ENCODE peak calls at places on chromosomes 11 and 22, in eight cellular contexts. M is AG20443; G is AG10803; H is HTR-8/SVneo; R is GM12891; B is activated naive CD4-positive, alpha-beta T cell; X is DMS153; P is coronary artery. Y is an unnamed sample.

GRCh38 chr11:82043316-82043715 is 690.3 kb downstream of the FAM181B start:
- DNase-seq in M (no peak), G (peak), H (no peak), R (no peak), X (no peak), P (no peak), B (no peak), Y (no peak)

GRCh38 chr11:68002943-68003845 is 703 bp downstream of the UNC93B1 start:
- DNase-seq in G (no peak), R (no peak), B (peak), H (no peak), X (no peak), P (peak), M (peak), Y (peak)

GRCh38 chr11:115775846-115776245 is 271.6 kb upstream of the CADM1 start:
- DNase-seq in P (no peak), G (no peak), X (no peak), R (no peak), M (no peak), H (no peak), B (no peak), Y (no peak)

GRCh38 chr11:111938687-111939160 is 1.6 kb downstream of the DIXDC1 start:
- DNase-seq in X (no peak), P (no peak), B (no peak), M (peak), G (peak), R (peak), H (no peak), Y (peak)

GRCh38 chr11:131522851-131523250 is 152.4 kb downstream of the NTM start:
- DNase-seq in P (no peak), M (peak), X (no peak), R (no peak), B (no peak), G (peak), H (no peak), Y (no peak)

GRCh38 chr11:76670475-76671235 is at the start of gene LRRC32:
- DNase-seq in X (no peak), B (no peak), H (no peak), R (no peak), M (peak), P (no peak), G (no peak), Y (peak)

GRCh38 chr11:17613428-17613962 is 66.4 kb downstream of the OTOG start:
- DNase-seq in G (no peak), R (no peak), M (no peak), X (no peak), B (no peak), H (no peak), P (peak), Y (no peak)

GRCh38 chr11:126431401-126432064 is 76.0 kb downstream of the ST3GAL4 start:
- DNase-seq in X (no peak), P (no peak), M (peak), B (no peak), R (no peak), G (peak), H (peak), Y (peak)

GRCh38 chr11:76250520-76251222 is 44.4 kb upstream of the WNT11 start:
- DNase-seq in R (no peak), G (no peak), X (no peak), M (no peak), H (no peak), P (no peak), B (no peak), Y (no peak)

GRCh38 chr11:68021167-68021787 is 9.2 kb upstream of the NDUFS8 start:
- DNase-seq in X (no peak), H (no peak), R (no peak), G (no peak), M (no peak), B (no peak), P (no peak), Y (no peak)

GRCh38 chr22:20052309-20053250 is 27.5 kb upstream of the DGCR8 start:
- DNase-seq in X (no peak), H (no peak), P (no peak), M (no peak), R (no peak), B (no peak), G (no peak), Y (no peak)

GRCh38 chr22:39940757-39941305 is 19.4 kb upstream of the TMA7B start:
- DNase-seq in R (no peak), X (no peak), H (no peak), G (no peak), M (no peak), B (no peak), P (no peak), Y (no peak)

GRCh38 chr11:4607111-4607510 is 920 bp downstream of the TRIM68 start:
- DNase-seq in R (no peak), H (no peak), M (no peak), G (no peak), X (no peak), P (no peak), B (no peak), Y (peak)

GRCh38 chr22:26502688-26503561 is 9.3 kb downstream of the TFIP11 start:
- DNase-seq in P (no peak), M (peak), R (peak), G (peak), X (peak), B (no peak), H (peak), Y (peak)

GRCh38 chr22:30637701-30638114 is 2.1 kb downstream of the SLC35E4 start:
- DNase-seq in H (no peak), P (no peak), X (no peak), B (no peak), G (no peak), R (no peak), M (peak), Y (peak)

GRCh38 chr11:43360361-43361032 is 1.8 kb downstream of the TTC17 start:
- DNase-seq in X (no peak), G (peak), H (no peak), R (no peak), P (no peak), M (no peak), B (no peak), Y (peak)

GRCh38 chr11:70203749-70204465 is 811 bp downstream of the FADD start:
- DNase-seq in R (peak), G (peak), X (no peak), P (no peak), M (peak), H (peak), B (peak), Y (peak)

GRCh38 chr11:129315781-129316579 is 59.7 kb upstream of the BARX2 start:
- DNase-seq in B (no peak), G (no peak), R (no peak), P (no peak), H (no peak), X (peak), M (no peak), Y (no peak)

GRCh38 chr11:93653080-93653479 is 8.4 kb upstream of the CEP295 start:
- DNase-seq in R (no peak), H (no peak), M (no peak), B (no peak), G (no peak), P (no peak), X (no peak), Y (no peak)

GRCh38 chr11:71301858-71302533 is 49.6 kb upstream of the SHANK2 start:
- DNase-seq in G (no peak), R (no peak), B (no peak), P (peak), M (no peak), X (no peak), H (no peak), Y (no peak)

GRCh38 chr11:112516261-112516660 is 255.6 kb upstream of the PLET1 start:
- DNase-seq in B (no peak), X (no peak), M (peak), R (no peak), G (no peak), P (no peak), H (no peak), Y (peak)

GRCh38 chr11:70526116-70527045 is 128.1 kb downstream of the CTTN start:
- DNase-seq in B (no peak), P (no peak), G (no peak), M (no peak), X (peak), H (no peak), R (no peak), Y (no peak)

GRCh38 chr11:15484398-15484797 is 369.7 kb downstream of the INSC start:
- DNase-seq in R (no peak), M (no peak), X (no peak), H (no peak), P (no peak), G (no peak), B (no peak), Y (no peak)

GRCh38 chr22:44865193-44866057 is 113.0 kb downstream of the ARHGAP8 start:
- DNase-seq in P (no peak), X (no peak), M (no peak), B (no peak), G (no peak), H (no peak), R (no peak), Y (no peak)

GRCh38 chr22:31347251-31348008 is 1.3 kb upstream of the PATZ1 start:
- DNase-seq in R (peak), B (peak), M (peak), P (no peak), G (peak), H (peak), X (peak), Y (peak)

GRCh38 chr22:32574397-32574796 is 99.8 kb downstream of the FBXO7 start:
- DNase-seq in B (no peak), P (peak), M (no peak), R (no peak), G (no peak), X (peak), H (no peak), Y (no peak)

GRCh38 chr11:67488155-67488480 is 5.3 kb downstream of the AIP start:
- DNase-seq in P (no peak), X (no peak), B (no peak), M (no peak), G (no peak), R (peak), H (no peak), Y (no peak)

Y was measured in EH.